ENCODE peak calls at places on chromosomes 13 and 19, in nine cellular contexts. C is PC-3, F is GM23338, X is psoas muscle, G is transverse colon, A is fibroblast of the aortic adventitia, M is pancreas, K is fibroblast of pulmonary artery, I is BJ. Q is an unnamed sample.

GRCh38 chr13:41960195-41960699 is 662 bp downstream of the VWA8 start:
- DNase-seq in C (peak), F (peak), X (no peak), G (peak), A (peak), M (no peak), K (peak), I (no peak), Q (no peak)

GRCh38 chr13:44934724-44935123 is 54.5 kb downstream of the NUFIP1 start:
- DNase-seq in C (peak), F (no peak), X (no peak), G (no peak), A (peak), M (no peak), K (peak), I (peak), Q (peak)

GRCh38 chr13:27635256-27635655 is 13.6 kb downstream of the POLR1D start:
- DNase-seq in C (no peak), F (no peak), X (no peak), G (no peak), A (no peak), M (no peak), K (no peak), I (no peak), Q (no peak)

GRCh38 chr19:35533822-35534521 is 716 bp downstream of the GAPDHS start:
- DNase-seq in C (no peak), F (peak), X (no peak), G (peak), A (peak), M (no peak), K (peak), I (no peak), Q (peak)

GRCh38 chr19:1466461-1467227 is 12.4 kb downstream of the C19orf25 start:
- DNase-seq in C (no peak), F (no peak), X (peak), G (no peak), A (no peak), M (peak), K (no peak), I (no peak), Q (no peak)

GRCh38 chr13:77034883-77035282 is 7.9 kb upstream of the FBXL3 start:
- DNase-seq in C (peak), F (no peak), X (no peak), G (no peak), A (peak), M (no peak), K (peak), I (no peak), Q (no peak)

GRCh38 chr19:54554006-54554405 is 19.6 kb upstream of the LILRA2 start:
- DNase-seq in C (no peak), F (no peak), X (no peak), G (no peak), A (no peak), M (no peak), K (no peak), I (no peak), Q (no peak)

GRCh38 chr13:46354143-46355087 is 32.6 kb downstream of the RUBCNL start:
- DNase-seq in C (peak), F (no peak), X (no peak), G (no peak), A (peak), M (no peak), K (peak), I (peak), Q (peak)

GRCh38 chr13:35600137-35600536 is 123.6 kb upstream of the MAB21L1 start:
- DNase-seq in C (no peak), F (no peak), X (no peak), G (no peak), A (peak), M (no peak), K (peak), I (no peak), Q (no peak)

GRCh38 chr13:19153782-19154450 is 27.7 kb downstream of the TUBA3C start:
- DNase-seq in C (no peak), F (no peak), X (no peak), G (no peak), A (no peak), M (no peak), K (no peak), I (no peak), Q (peak)

GRCh38 chr13:113495494-113496251 is 5.2 kb upstream of the DCUN1D2 start:
- DNase-seq in C (no peak), F (peak), X (no peak), G (no peak), A (peak), M (no peak), K (no peak), I (no peak), Q (no peak)

GRCh38 chr13:100540621-100541020 is 48.0 kb downstream of the GGACT start:
- DNase-seq in C (no peak), F (no peak), X (no peak), G (no peak), A (peak), M (no peak), K (no peak), I (no peak), Q (no peak)

GRCh38 chr13:85298387-85298924 is 500.8 kb downstream of the SLITRK6 start:
- DNase-seq in C (no peak), F (peak), X (no peak), G (no peak), A (no peak), M (no peak), K (no peak), I (no peak), Q (no peak)

GRCh38 chr19:38564981-38565685 is 52.6 kb downstream of the MAP4K1 start:
- DNase-seq in C (no peak), F (peak), X (no peak), G (no peak), A (no peak), M (no peak), K (no peak), I (no peak), Q (peak)

GRCh38 chr13:42814868-42815267 is 33.5 kb downstream of the FAM216B start:
- DNase-seq in C (peak), F (no peak), X (no peak), G (no peak), A (peak), M (no peak), K (peak), I (peak), Q (no peak)

GRCh38 chr13:43720780-43721397 is 65.9 kb downstream of the ENOX1 start:
- DNase-seq in C (peak), F (no peak), X (no peak), G (no peak), A (no peak), M (no peak), K (peak), I (no peak), Q (no peak)

GRCh38 chr13:25276748-25277147 is 10.5 kb downstream of the MTMR6 start:
- DNase-seq in C (peak), F (no peak), X (no peak), G (no peak), A (no peak), M (no peak), K (no peak), I (no peak), Q (peak)

GRCh38 chr13:90414691-90415596 is 932.5 kb upstream of the MIR17HG start:
- DNase-seq in C (peak), F (peak), X (no peak), G (no peak), A (peak), M (no peak), K (peak), I (no peak), Q (no peak)

GRCh38 chr13:33312150-33312908 is 26.8 kb upstream of the STARD13 start:
- DNase-seq in C (no peak), F (peak), X (no peak), G (no peak), A (peak), M (no peak), K (peak), I (no peak), Q (no peak)
- TF ChIP-seq CTCF in C (peak), F (peak), X (peak), G (no peak), A (peak), M (no peak), K (peak), I (peak), Q (no peak)

DNA sequence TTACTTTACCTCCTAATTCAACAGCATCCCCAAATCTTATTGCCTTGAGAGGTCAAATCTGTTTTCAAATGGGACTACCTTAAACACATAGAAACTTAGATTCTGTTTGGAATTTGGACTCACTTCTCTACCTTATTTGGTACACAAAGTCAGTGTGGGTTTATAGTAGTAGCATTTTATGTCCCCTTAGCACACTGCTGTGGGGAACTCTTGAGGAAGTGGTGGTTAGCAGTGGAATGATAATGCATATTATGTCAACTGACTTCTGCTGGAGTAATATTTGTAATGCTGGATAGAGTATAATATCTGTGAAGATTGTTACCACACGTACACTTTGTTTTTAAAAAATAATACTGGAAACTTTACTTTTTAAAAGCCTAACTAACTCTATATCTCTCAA is 386.3 kb downstream of the NDFIP2 start:
- DNase-seq in C (no peak), F (no peak), X (no peak), G (no peak), A (no peak), M (no peak), K (peak), I (no peak), Q (no peak)
- H3K4me3 ChIP-seq in C (no peak), F (no peak), X (no peak), G (no peak), A (no peak), M (no peak), K (no peak), I (no peak), Q (no peak)

GRCh38 chr19:32405431-32406160 is at the start of gene DPY19L3:
- DNase-seq in C (peak), F (peak), X (peak), G (peak), A (peak), M (peak), K (peak), I (peak), Q (peak)
- TF ChIP-seq CTCF in C (no peak), F (no peak), X (no peak), G (no peak), A (no peak), M (no peak), K (no peak), I (no peak), Q (no peak)

DNA sequence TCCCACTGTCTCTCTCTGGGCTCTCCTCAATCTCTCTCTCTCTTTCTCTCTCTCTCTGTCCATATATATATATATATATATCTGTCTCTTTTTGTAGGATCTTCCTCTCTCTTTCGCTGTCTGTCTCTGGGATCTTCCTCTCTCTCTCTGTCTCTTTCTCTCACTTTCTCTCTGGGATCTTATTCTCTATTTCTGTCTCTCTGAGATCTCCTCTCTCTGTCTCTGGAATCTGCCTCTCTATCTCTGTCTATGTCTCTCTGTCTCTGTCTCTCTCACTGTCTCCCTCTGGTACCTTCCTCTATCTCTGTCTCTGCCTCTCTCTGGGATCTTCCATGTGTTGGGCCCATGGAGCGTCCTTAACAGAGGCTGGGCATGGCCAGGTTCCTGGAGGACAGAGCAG is 3.4 kb downstream of the ATP1A3 start:
- DNase-seq in C (no peak), F (no peak), X (no peak), G (no peak), A (no peak), M (no peak), K (no peak), I (no peak), Q (no peak)
- H3K4me3 ChIP-seq in C (no peak), F (no peak), X (no peak), G (no peak), A (no peak), M (no peak), K (no peak), I (no peak), Q (no peak)

GRCh38 chr19:18685597-18686164 is 2.2 kb downstream of the CRTC1 start:
- DNase-seq in C (no peak), F (no peak), X (no peak), G (no peak), A (peak), M (peak), K (peak), I (no peak), Q (no peak)

GRCh38 chr19:18683955-18684641 is 618 bp downstream of the CRTC1 start:
- DNase-seq in C (no peak), F (no peak), X (no peak), G (no peak), A (no peak), M (peak), K (no peak), I (no peak), Q (no peak)

GRCh38 chr19:18684642-18684993 is 1.1 kb downstream of the CRTC1 start:
- DNase-seq in C (no peak), F (no peak), X (no peak), G (no peak), A (no peak), M (peak), K (no peak), I (no peak), Q (no peak)

GRCh38 chr19:18683109-18683954 is at the start of gene CRTC1:
- DNase-seq in C (peak), F (peak), X (peak), G (peak), A (peak), M (peak), K (peak), I (no peak), Q (peak)

DNA sequence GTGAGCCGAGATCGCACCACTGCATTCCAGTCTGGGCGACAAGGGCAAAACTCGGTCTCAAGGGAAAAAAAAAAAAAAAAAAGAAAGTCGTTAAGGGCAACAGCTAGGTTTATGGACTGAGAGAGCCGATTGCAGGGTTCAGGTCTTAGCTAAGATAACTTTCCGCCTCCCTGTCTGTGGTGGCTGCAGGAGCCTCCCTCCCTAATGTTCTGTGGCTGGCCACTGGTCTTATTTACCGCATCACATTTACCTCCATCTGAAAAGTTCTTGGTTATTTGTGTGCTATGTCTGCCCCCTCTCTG is 722 bp upstream of the CRTC1 start:
- DNase-seq in C (no peak), F (no peak), X (no peak), G (no peak), A (no peak), M (no peak), K (no peak), I (no peak), Q (no peak)
- TF ChIP-seq CTCF in C (no peak), F (no peak), X (no peak), G (no peak), A (no peak), M (no peak), K (no peak), I (no peak), Q (no peak)

DNA sequence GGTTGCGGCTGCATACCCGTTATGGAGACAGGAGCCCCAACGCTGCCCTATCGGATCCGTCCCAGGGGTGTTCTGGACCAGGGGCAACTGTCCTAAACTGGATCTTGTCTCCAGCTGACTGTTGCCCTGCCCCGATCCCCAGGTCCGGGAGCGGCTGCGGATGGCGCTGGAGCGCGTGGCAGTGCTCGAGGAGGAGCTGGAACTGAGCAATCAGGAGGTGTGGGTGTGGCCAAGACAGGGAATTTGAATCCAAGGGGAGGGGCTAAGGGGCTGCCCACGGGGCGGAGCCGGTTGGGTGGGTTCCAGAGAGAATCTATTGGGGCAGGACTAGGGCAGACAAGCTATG is 9.9 kb downstream of the PPFIA3 start:
- DNase-seq in C (no peak), F (peak), X (no peak), G (no peak), A (no peak), M (peak), K (no peak), I (no peak), Q (no peak)
- H3K4me3 ChIP-seq in C (no peak), F (peak), X (no peak), G (no peak), A (no peak), M (no peak), K (no peak), I (no peak), Q (no peak)

GRCh38 chr19:4823577-4823976 is 7.9 kb downstream of the TICAM1 start:
- DNase-seq in C (no peak), F (no peak), X (no peak), G (no peak), A (no peak), M (no peak), K (no peak), I (no peak), Q (no peak)
- TF ChIP-seq CTCF in C (no peak), F (no peak), X (no peak), G (no peak), A (no peak), M (no peak), K (no peak), I (no peak), Q (no peak)

GRCh38 chr19:46661020-46661731 is at the start of gene DACT3:
- DNase-seq in C (peak), F (peak), X (peak), G (peak), A (peak), M (peak), K (peak), I (peak), Q (peak)

GRCh38 chr19:46659151-46660007 is 1.6 kb downstream of the DACT3 start:
- DNase-seq in C (no peak), F (peak), X (no peak), G (peak), A (peak), M (peak), K (peak), I (no peak), Q (no peak)

GRCh38 chr19:46660601-46661019 is 372 bp downstream of the DACT3 start:
- DNase-seq in C (no peak), F (peak), X (peak), G (no peak), A (no peak), M (no peak), K (no peak), I (no peak), Q (no peak)

GRCh38 chr19:46660008-46660517 is 919 bp downstream of the DACT3 start:
- DNase-seq in C (no peak), F (peak), X (no peak), G (no peak), A (peak), M (peak), K (peak), I (no peak), Q (no peak)

GRCh38 chr19:46661735-46662592 is 982 bp upstream of the DACT3 start:
- DNase-seq in C (peak), F (peak), X (peak), G (peak), A (peak), M (peak), K (peak), I (peak), Q (peak)
- H3K4me3 ChIP-seq in C (peak), F (peak), X (peak), G (peak), A (peak), M (no peak), K (peak), I (peak), Q (peak)

GRCh38 chr13:36841411-36841810 is 22.4 kb downstream of the RFXAP start:
- DNase-seq in C (peak), F (no peak), X (no peak), G (no peak), A (peak), M (no peak), K (no peak), I (no peak), Q (no peak)
- TF ChIP-seq CTCF in C (peak), F (no peak), X (no peak), G (no peak), A (no peak), M (no peak), K (no peak), I (no peak), Q (no peak)

Q was measured in GM12865.